ENCODE peak calls at places on chromosome 21, in eight cellular contexts. One of them, this sample, is unnamed.

GRCh38 chr21:37208056-37208705 is 59.0 kb downstream of the VPS26C start:
- DNase-seq in colonic mucosa: no peak
- DNase-seq in fibroblast of the conjunctiva: no peak
- DNase-seq in transverse colon: peak; percentile 51
- DNase-seq in lower lobe of right lung: peak; percentile 85
- DNase-seq in NCI-H2029 treated with DMSO at 0.1 percent for 48 hours: peak; percentile 83
- DNase-seq in activated CD8-positive, alpha-beta memory T cell treated with anti-CD3 and anti-CD28 coated beads for 4 hours: no peak
- DNase-seq in HEK293T: no peak
- DNase-seq in this sample: peak; percentile 56

GRCh38 chr21:17045214-17045835 is 467.5 kb upstream of the CXADR start:
- DNase-seq in NCI-H2029 treated with DMSO at 0.1 percent for 48 hours: peak; percentile 40
- DNase-seq in colonic mucosa: no peak
- DNase-seq in transverse colon: no peak
- DNase-seq in activated CD8-positive, alpha-beta memory T cell treated with anti-CD3 and anti-CD28 coated beads for 4 hours: no peak
- DNase-seq in lower lobe of right lung: no peak
- DNase-seq in HEK293T: peak; percentile 36
- DNase-seq in fibroblast of the conjunctiva: peak; percentile 13
- DNase-seq in this sample: peak; percentile 44

GRCh38 chr21:30831194-30831765 is 1.7 kb upstream of the KRTAP7-1 start:
- DNase-seq in transverse colon: no peak
- DNase-seq in lower lobe of right lung: no peak
- DNase-seq in activated CD8-positive, alpha-beta memory T cell treated with anti-CD3 and anti-CD28 coated beads for 4 hours: no peak
- DNase-seq in HEK293T: peak; percentile 26
- DNase-seq in fibroblast of the conjunctiva: no peak
- DNase-seq in NCI-H2029 treated with DMSO at 0.1 percent for 48 hours: no peak
- DNase-seq in colonic mucosa: peak; percentile 22
- DNase-seq in this sample: peak; percentile 21

GRCh38 chr21:16324630-16325029 is 594.8 kb downstream of the USP25 start:
- DNase-seq in NCI-H2029 treated with DMSO at 0.1 percent for 48 hours: no peak
- DNase-seq in HEK293T: no peak
- DNase-seq in colonic mucosa: no peak
- DNase-seq in lower lobe of right lung: no peak
- DNase-seq in fibroblast of the conjunctiva: no peak
- DNase-seq in transverse colon: no peak
- DNase-seq in activated CD8-positive, alpha-beta memory T cell treated with anti-CD3 and anti-CD28 coated beads for 4 hours: no peak
- DNase-seq in this sample: no peak

GRCh38 chr21:36847189-36847588 is 119.3 kb downstream of the HLCS start:
- DNase-seq in transverse colon: no peak
- DNase-seq in activated CD8-positive, alpha-beta memory T cell treated with anti-CD3 and anti-CD28 coated beads for 4 hours: no peak
- DNase-seq in HEK293T: no peak
- DNase-seq in lower lobe of right lung: no peak
- DNase-seq in NCI-H2029 treated with DMSO at 0.1 percent for 48 hours: no peak
- DNase-seq in colonic mucosa: no peak
- DNase-seq in fibroblast of the conjunctiva: peak; percentile 56
- DNase-seq in this sample: no peak

GRCh38 chr21:46114963-46115362 is 17.1 kb downstream of the COL6A2 start:
- DNase-seq in lower lobe of right lung: peak; percentile 41
- DNase-seq in NCI-H2029 treated with DMSO at 0.1 percent for 48 hours: no peak
- DNase-seq in fibroblast of the conjunctiva: no peak
- DNase-seq in transverse colon: no peak
- DNase-seq in activated CD8-positive, alpha-beta memory T cell treated with anti-CD3 and anti-CD28 coated beads for 4 hours: no peak
- DNase-seq in colonic mucosa: no peak
- DNase-seq in HEK293T: no peak
- DNase-seq in this sample: peak; percentile 28

GRCh38 chr21:31030367-31031106 is 7.7 kb downstream of the KRTAP19-8 start:
- DNase-seq in NCI-H2029 treated with DMSO at 0.1 percent for 48 hours: no peak
- DNase-seq in colonic mucosa: no peak
- DNase-seq in activated CD8-positive, alpha-beta memory T cell treated with anti-CD3 and anti-CD28 coated beads for 4 hours: no peak
- DNase-seq in transverse colon: no peak
- DNase-seq in lower lobe of right lung: no peak
- DNase-seq in HEK293T: no peak
- DNase-seq in fibroblast of the conjunctiva: no peak
- DNase-seq in this sample: no peak

GRCh38 chr21:39452965-39453332 is 1.2 kb downstream of the SH3BGR start:
- DNase-seq in fibroblast of the conjunctiva: no peak
- DNase-seq in activated CD8-positive, alpha-beta memory T cell treated with anti-CD3 and anti-CD28 coated beads for 4 hours: no peak
- DNase-seq in colonic mucosa: no peak
- DNase-seq in HEK293T: no peak
- DNase-seq in lower lobe of right lung: no peak
- DNase-seq in NCI-H2029 treated with DMSO at 0.1 percent for 48 hours: no peak
- DNase-seq in transverse colon: no peak
- DNase-seq in this sample: no peak

GRCh38 chr21:42234464-42235241 is 15.7 kb downstream of the ABCG1 start:
- DNase-seq in transverse colon: peak; percentile 85
- DNase-seq in NCI-H2029 treated with DMSO at 0.1 percent for 48 hours: peak; percentile 47
- DNase-seq in activated CD8-positive, alpha-beta memory T cell treated with anti-CD3 and anti-CD28 coated beads for 4 hours: peak; percentile 45
- DNase-seq in HEK293T: peak; percentile 84
- DNase-seq in fibroblast of the conjunctiva: no peak
- DNase-seq in colonic mucosa: peak; percentile 80
- DNase-seq in lower lobe of right lung: peak; percentile 84
- DNase-seq in this sample: peak; percentile 92

GRCh38 chr21:46621457-46622182 is 13.9 kb upstream of the PRMT2 start:
- DNase-seq in NCI-H2029 treated with DMSO at 0.1 percent for 48 hours: no peak
- DNase-seq in colonic mucosa: no peak
- DNase-seq in activated CD8-positive, alpha-beta memory T cell treated with anti-CD3 and anti-CD28 coated beads for 4 hours: no peak
- DNase-seq in transverse colon: no peak
- DNase-seq in fibroblast of the conjunctiva: no peak
- DNase-seq in lower lobe of right lung: no peak
- DNase-seq in HEK293T: no peak
- DNase-seq in this sample: no peak

GRCh38 chr21:23152130-23152529 is 2153.9 kb downstream of the NCAM2 start:
- DNase-seq in transverse colon: no peak
- DNase-seq in lower lobe of right lung: no peak
- DNase-seq in fibroblast of the conjunctiva: no peak
- DNase-seq in HEK293T: no peak
- DNase-seq in colonic mucosa: no peak
- DNase-seq in activated CD8-positive, alpha-beta memory T cell treated with anti-CD3 and anti-CD28 coated beads for 4 hours: no peak
- DNase-seq in NCI-H2029 treated with DMSO at 0.1 percent for 48 hours: no peak
- DNase-seq in this sample: peak; percentile 2

GRCh38 chr21:37001446-37001845 is 5.1 kb upstream of the RIPPLY3 start:
- DNase-seq in activated CD8-positive, alpha-beta memory T cell treated with anti-CD3 and anti-CD28 coated beads for 4 hours: no peak
- DNase-seq in fibroblast of the conjunctiva: no peak
- DNase-seq in NCI-H2029 treated with DMSO at 0.1 percent for 48 hours: no peak
- DNase-seq in colonic mucosa: no peak
- DNase-seq in lower lobe of right lung: no peak
- DNase-seq in HEK293T: no peak
- DNase-seq in transverse colon: no peak
- DNase-seq in this sample: no peak

GRCh38 chr21:31446206-31446900 is 102.3 kb upstream of the TIAM1 start:
- DNase-seq in HEK293T: no peak
- DNase-seq in activated CD8-positive, alpha-beta memory T cell treated with anti-CD3 and anti-CD28 coated beads for 4 hours: peak; percentile 19
- DNase-seq in NCI-H2029 treated with DMSO at 0.1 percent for 48 hours: no peak
- DNase-seq in lower lobe of right lung: no peak
- DNase-seq in colonic mucosa: no peak
- DNase-seq in transverse colon: no peak
- DNase-seq in fibroblast of the conjunctiva: no peak
- DNase-seq in this sample: no peak

GRCh38 chr21:34510148-34511142 is 1.6 kb downstream of the KCNE1 start:
- DNase-seq in transverse colon: peak; percentile 88
- DNase-seq in fibroblast of the conjunctiva: peak; percentile 53
- DNase-seq in NCI-H2029 treated with DMSO at 0.1 percent for 48 hours: peak; percentile 33
- DNase-seq in lower lobe of right lung: peak; percentile 88
- DNase-seq in activated CD8-positive, alpha-beta memory T cell treated with anti-CD3 and anti-CD28 coated beads for 4 hours: no peak
- DNase-seq in HEK293T: peak; percentile 70
- DNase-seq in colonic mucosa: peak; percentile 84
- DNase-seq in this sample: peak; percentile 27

GRCh38 chr21:34737115-34737514 is 68.3 kb downstream of the CLIC6 start:
- DNase-seq in transverse colon: no peak
- DNase-seq in HEK293T: no peak
- DNase-seq in lower lobe of right lung: no peak
- DNase-seq in colonic mucosa: no peak
- DNase-seq in NCI-H2029 treated with DMSO at 0.1 percent for 48 hours: no peak
- DNase-seq in fibroblast of the conjunctiva: no peak
- DNase-seq in activated CD8-positive, alpha-beta memory T cell treated with anti-CD3 and anti-CD28 coated beads for 4 hours: no peak
- DNase-seq in this sample: no peak

GRCh38 chr21:36429672-36430546 is 44.7 kb downstream of the CHAF1B start:
- DNase-seq in transverse colon: peak; percentile 43
- DNase-seq in lower lobe of right lung: peak; percentile 81
- DNase-seq in NCI-H2029 treated with DMSO at 0.1 percent for 48 hours: no peak
- DNase-seq in HEK293T: peak; percentile 71
- DNase-seq in colonic mucosa: peak; percentile 32
- DNase-seq in activated CD8-positive, alpha-beta memory T cell treated with anti-CD3 and anti-CD28 coated beads for 4 hours: peak; percentile 60
- DNase-seq in fibroblast of the conjunctiva: peak; percentile 81
- DNase-seq in this sample: peak; percentile 65

GRCh38 chr21:45818904-45819285 is 162.7 kb upstream of the COL6A1 start:
- DNase-seq in fibroblast of the conjunctiva: peak; percentile 49
- DNase-seq in colonic mucosa: no peak
- DNase-seq in NCI-H2029 treated with DMSO at 0.1 percent for 48 hours: no peak
- DNase-seq in activated CD8-positive, alpha-beta memory T cell treated with anti-CD3 and anti-CD28 coated beads for 4 hours: peak; percentile 47
- DNase-seq in lower lobe of right lung: no peak
- DNase-seq in transverse colon: no peak
- DNase-seq in HEK293T: no peak
- DNase-seq in this sample: no peak

GRCh38 chr21:36756527-36756926 is 57.6 kb downstream of the SIM2 start:
- DNase-seq in HEK293T: no peak
- DNase-seq in NCI-H2029 treated with DMSO at 0.1 percent for 48 hours: no peak
- DNase-seq in fibroblast of the conjunctiva: no peak
- DNase-seq in transverse colon: no peak
- DNase-seq in lower lobe of right lung: no peak
- DNase-seq in activated CD8-positive, alpha-beta memory T cell treated with anti-CD3 and anti-CD28 coated beads for 4 hours: no peak
- DNase-seq in colonic mucosa: no peak
- DNase-seq in this sample: no peak

GRCh38 chr21:15022608-15023261 is 42.1 kb downstream of the NRIP1 start:
- DNase-seq in transverse colon: no peak
- DNase-seq in fibroblast of the conjunctiva: no peak
- DNase-seq in activated CD8-positive, alpha-beta memory T cell treated with anti-CD3 and anti-CD28 coated beads for 4 hours: no peak
- DNase-seq in colonic mucosa: no peak
- DNase-seq in lower lobe of right lung: no peak
- DNase-seq in NCI-H2029 treated with DMSO at 0.1 percent for 48 hours: no peak
- DNase-seq in HEK293T: no peak
- DNase-seq in this sample: no peak

GRCh38 chr21:41506526-41507520 is 1.1 kb downstream of the TMPRSS2 start:
- DNase-seq in transverse colon: peak; percentile 56
- DNase-seq in HEK293T: no peak
- DNase-seq in activated CD8-positive, alpha-beta memory T cell treated with anti-CD3 and anti-CD28 coated beads for 4 hours: no peak
- DNase-seq in colonic mucosa: peak; percentile 73
- DNase-seq in lower lobe of right lung: peak; percentile 68
- DNase-seq in fibroblast of the conjunctiva: no peak
- DNase-seq in NCI-H2029 treated with DMSO at 0.1 percent for 48 hours: no peak
- DNase-seq in this sample: no peak

GRCh38 chr21:42523941-42524340 is 10.3 kb downstream of the SLC37A1 start:
- DNase-seq in activated CD8-positive, alpha-beta memory T cell treated with anti-CD3 and anti-CD28 coated beads for 4 hours: no peak
- DNase-seq in fibroblast of the conjunctiva: no peak
- DNase-seq in transverse colon: no peak
- DNase-seq in colonic mucosa: peak; percentile 60
- DNase-seq in NCI-H2029 treated with DMSO at 0.1 percent for 48 hours: no peak
- DNase-seq in HEK293T: no peak
- DNase-seq in lower lobe of right lung: peak; percentile 43
- DNase-seq in this sample: no peak